ENCODE peak calls at places on chromosomes 3 and 15, in four cellular contexts. H is stimulated activated CD8-positive, alpha-beta memory T cell treated with anti-CD3 and anti-CD28 coated beads, Interleukin-4, amount 100 ng/mL, for 4 hours; G is HFFc6; I is stimulated activated CD4-positive, alpha-beta T cell treated with anti-CD3 and anti-CD28 coated beads, Interleukin-4, amount 100 ng/mL, for 4 hours. L is an unnamed sample.

GRCh38 chr3:123446610-123447109 is 2.2 kb downstream of the ADCY5 start:
- DNase-seq in H (no peak), G (no peak), I (no peak), L (no peak)

GRCh38 chr3:188286087-188286513 is 132.1 kb downstream of the LPP start:
- DNase-seq in H (no peak), G (peak), I (no peak), L (no peak)

GRCh38 chr15:74320358-74321247 is 46.8 kb downstream of the CYP11A1 start:
- DNase-seq in H (no peak), G (peak), I (peak), L (no peak)

GRCh38 chr3:31157893-31158620 is 263.6 kb upstream of the GADL1 start:
- DNase-seq in H (no peak), G (peak), I (no peak), L (no peak)

GRCh38 chr3:24433838-24434591 is 60.6 kb downstream of the THRB start:
- DNase-seq in H (no peak), G (no peak), I (no peak), L (no peak)

GRCh38 chr3:195178124-195178910 is 92.6 kb downstream of the XXYLT1 start:
- DNase-seq in H (no peak), G (no peak), I (no peak), L (no peak)

GRCh38 chr15:38860682-38861081 is 296.1 kb upstream of the RASGRP1 start:
- DNase-seq in H (no peak), G (no peak), I (no peak), L (no peak)

GRCh38 chr3:69499899-69500316 is 114.0 kb upstream of the FRMD4B start:
- DNase-seq in H (no peak), G (no peak), I (no peak), L (no peak)

GRCh38 chr15:50854594-50855490 is 53.6 kb upstream of the AP4E1 start:
- DNase-seq in H (no peak), G (peak), I (no peak), L (no peak)

GRCh38 chr3:51957520-51958205 is 2.5 kb downstream of the GPR62 start:
- DNase-seq in H (no peak), G (no peak), I (no peak), L (no peak)

GRCh38 chr15:70777156-70777926 is 14.0 kb upstream of the UACA start:
- DNase-seq in H (no peak), G (peak), I (no peak), L (no peak)

GRCh38 chr3:190737451-190737850 is 125.0 kb downstream of the GMNC start:
- DNase-seq in H (no peak), G (no peak), I (no peak), L (no peak)

GRCh38 chr3:71579934-71580318 is 3.6 kb downstream of the FOXP1 start:
- DNase-seq in H (no peak), G (no peak), I (no peak), L (no peak)

GRCh38 chr15:85691350-85692240 is 103.1 kb downstream of the KLHL25 start:
- DNase-seq in H (no peak), G (no peak), I (no peak), L (no peak)

GRCh38 chr3:48634661-48635221 is 520 bp downstream of the SLC26A6 start:
- DNase-seq in H (peak), G (peak), I (peak), L (peak)

GRCh38 chr3:182092662-182093262 is 381.0 kb downstream of the SOX2 start:
- DNase-seq in H (no peak), G (no peak), I (no peak), L (no peak)

GRCh38 chr15:71743861-71744382 is 66.4 kb upstream of the NR2E3 start:
- DNase-seq in H (peak), G (peak), I (peak), L (peak)

GRCh38 chr3:198113219-198114053 is 153.4 kb downstream of the LMLN start:
- DNase-seq in H (no peak), G (no peak), I (no peak), L (no peak)

GRCh38 chr3:37257581-37257980 is 83.2 kb upstream of the LRRFIP2 start:
- DNase-seq in H (no peak), G (no peak), I (no peak), L (no peak)

GRCh38 chr3:183369117-183369516 is 59.3 kb downstream of the MCF2L2 start:
- DNase-seq in H (no peak), G (no peak), I (no peak), L (no peak)

GRCh38 chr3:135328036-135328435 is 533.0 kb downstream of the EPHB1 start:
- DNase-seq in H (no peak), G (no peak), I (no peak), L (no peak)

GRCh38 chr3:79846148-79846933 is 78.5 kb upstream of the ROBO1 start:
- DNase-seq in H (no peak), G (no peak), I (no peak), L (no peak)

GRCh38 chr3:100047455-100048141 is 66.7 kb downstream of the FILIP1L start:
- DNase-seq in H (no peak), G (peak), I (no peak), L (no peak)

GRCh38 chr3:55490194-55490913 is 3.2 kb upstream of the WNT5A start:
- DNase-seq in H (no peak), G (no peak), I (no peak), L (no peak)

GRCh38 chr3:27632431-27633223 is 89.5 kb downstream of the EOMES start:
- DNase-seq in H (no peak), G (peak), I (peak), L (peak)

GRCh38 chr3:133937061-133937686 is 41.5 kb upstream of the RAB6B start:
- DNase-seq in H (no peak), G (no peak), I (no peak), L (no peak)

GRCh38 chr3:141331370-141332318 is 36.7 kb upstream of the ZBTB38 start:
- DNase-seq in H (no peak), G (peak), I (no peak), L (no peak)

GRCh38 chr15:100727291-100727851 is 125.0 kb downstream of the ASB7 start:
- DNase-seq in H (no peak), G (no peak), I (no peak), L (no peak)

GRCh38 chr15:51299187-51300015 is 39.0 kb downstream of the CYP19A1 start:
- DNase-seq in H (no peak), G (no peak), I (no peak), L (no peak)

GRCh38 chr15:87287156-87287555 is 969.4 kb downstream of the NTRK3 start:
- DNase-seq in H (no peak), G (peak), I (no peak), L (no peak)

GRCh38 chr3:112610121-112610520 is 30.8 kb downstream of the CCDC80 start:
- DNase-seq in H (no peak), G (peak), I (no peak), L (no peak)

GRCh38 chr3:128278761-128279593 is 125.7 kb downstream of the EEFSEC start:
- DNase-seq in H (no peak), G (peak), I (no peak), L (no peak)

GRCh38 chr15:31387483-31388118 is 61.0 kb downstream of the KLF13 start:
- DNase-seq in H (no peak), G (peak), I (no peak), L (no peak)

GRCh38 chr3:149473314-149473990 is 1.0 kb upstream of the TM4SF4 start:
- DNase-seq in H (no peak), G (peak), I (no peak), L (no peak)

L was measured in activated T-helper 1 cell treated with anti-CD3 and anti-CD28 coated beads, Interleukin-2, amount 50 U/mL, for 16 hours.